ENCODE peak calls at places on chromosomes 11 and 22, in five cellular contexts. T, U, D, Z and F are unnamed samples.

GRCh38 chr22:39487826-39488520 is 14.1 kb upstream of the MIEF1 start:
- DNase-seq in T (no peak), U (no peak), D (no peak), Z (no peak), F (no peak)

GRCh38 chr11:8258771-8259170 is 4.9 kb downstream of the LMO1 start:
- DNase-seq in T (peak), U (no peak), D (peak), Z (no peak), F (no peak)

GRCh38 chr11:20035701-20036601 is 124.3 kb downstream of the DBX1 start:
- DNase-seq in T (peak), U (no peak), D (peak), Z (no peak), F (peak)

GRCh38 chr11:77791301-77791700 is 29.2 kb downstream of the RSF1 start:
- DNase-seq in T (no peak), U (no peak), D (no peak), Z (no peak), F (peak)

GRCh38 chr11:78420796-78421209 is 3.2 kb upstream of the GAB2 start:
- DNase-seq in T (peak), U (no peak), D (no peak), Z (peak), F (peak)

GRCh38 chr11:65927904-65928397 is 8.7 kb downstream of the DRAP1 start:
- DNase-seq in T (no peak), U (no peak), D (no peak), Z (no peak), F (no peak)

GRCh38 chr11:76329084-76329648 is 51.8 kb downstream of the THAP12 start:
- DNase-seq in T (no peak), U (no peak), D (peak), Z (no peak), F (peak)

GRCh38 chr22:23533328-23533762 is 46.7 kb downstream of the IGLL1 start:
- DNase-seq in T (peak), U (peak), D (no peak), Z (peak), F (peak)

GRCh38 chr22:44330188-44330726 is 17.5 kb upstream of the SHISAL1 start:
- DNase-seq in T (no peak), U (no peak), D (no peak), Z (no peak), F (no peak)

GRCh38 chr11:6320411-6321207 is at the start of gene CAVIN3:
- DNase-seq in T (peak), U (no peak), D (peak), Z (no peak), F (peak)

GRCh38 chr11:57496109-57496820 is 19.2 kb downstream of the SLC43A1 start:
- DNase-seq in T (no peak), U (no peak), D (no peak), Z (no peak), F (no peak)

GRCh38 chr11:2085251-2086066 is 53.7 kb downstream of the IGF2 start:
- DNase-seq in T (no peak), U (no peak), D (no peak), Z (no peak), F (no peak)

GRCh38 chr22:23772315-23773246 is at the start of gene MMP11:
- DNase-seq in T (peak), U (peak), D (no peak), Z (no peak), F (no peak)

GRCh38 chr11:124746621-124747243 is 5.3 kb downstream of the VSIG2 start:
- DNase-seq in T (peak), U (peak), D (no peak), Z (no peak), F (peak)

GRCh38 chr11:69518081-69518950 is 36.9 kb downstream of the LINC01488 start:
- DNase-seq in T (peak), U (no peak), D (peak), Z (no peak), F (no peak)

GRCh38 chr11:78798567-78799170 is 224.0 kb upstream of the NARS2 start:
- DNase-seq in T (peak), U (peak), D (peak), Z (peak), F (peak)

GRCh38 chr11:69446108-69446507 is 35.4 kb upstream of the LINC01488 start:
- DNase-seq in T (no peak), U (no peak), D (no peak), Z (no peak), F (no peak)

GRCh38 chr11:11296434-11296833 is 56.6 kb downstream of the CSNK2A3 start:
- DNase-seq in T (no peak), U (no peak), D (no peak), Z (no peak), F (no peak)

GRCh38 chr22:42281706-42282251 is 11.3 kb upstream of the TCF20 start:
- DNase-seq in T (no peak), U (no peak), D (no peak), Z (no peak), F (no peak)

GRCh38 chr11:40306938-40307548 is 1152.4 kb downstream of the LRRC4C start:
- DNase-seq in T (peak), U (no peak), D (peak), Z (peak), F (peak)

GRCh38 chr11:19979519-19979845 is 180.8 kb downstream of the DBX1 start:
- DNase-seq in T (no peak), U (no peak), D (no peak), Z (no peak), F (no peak)

GRCh38 chr11:9535189-9535781 is 38.2 kb upstream of the WEE1 start:
- DNase-seq in T (peak), U (no peak), D (no peak), Z (peak), F (peak)

GRCh38 chr11:70772950-70773349 is 374.6 kb downstream of the CTTN start:
- DNase-seq in T (no peak), U (no peak), D (no peak), Z (no peak), F (peak)

GRCh38 chr11:35798423-35798822 is 135.8 kb downstream of the TRIM44 start:
- DNase-seq in T (peak), U (no peak), D (no peak), Z (no peak), F (no peak)

GRCh38 chr11:91959411-91959810 is 265.2 kb upstream of the FAT3 start:
- DNase-seq in T (no peak), U (no peak), D (no peak), Z (no peak), F (no peak)

GRCh38 chr22:29623553-29624169 is 20.2 kb downstream of the NF2 start:
- DNase-seq in T (no peak), U (no peak), D (no peak), Z (no peak), F (no peak)

GRCh38 chr11:33636104-33636503 is 64.5 kb downstream of the C11orf91 start:
- DNase-seq in T (no peak), U (no peak), D (no peak), Z (no peak), F (no peak)

GRCh38 chr11:77092382-77092781 is 10.3 kb upstream of the OMP start:
- DNase-seq in T (no peak), U (no peak), D (no peak), Z (no peak), F (no peak)

GRCh38 chr11:36452231-36452630 is 57.8 kb downstream of the TRAF6 start:
- DNase-seq in T (peak), U (no peak), D (peak), Z (no peak), F (no peak)

GRCh38 chr11:35372565-35373283 is 46.6 kb downstream of the SLC1A2 start:
- DNase-seq in T (no peak), U (no peak), D (no peak), Z (no peak), F (no peak)

GRCh38 chr11:78192223-78192719 is 3.6 kb downstream of the USP35 start:
- DNase-seq in T (no peak), U (peak), D (no peak), Z (no peak), F (no peak)

GRCh38 chr11:129739339-129739738 is 76.3 kb upstream of the TMEM45B start:
- DNase-seq in T (no peak), U (no peak), D (no peak), Z (no peak), F (no peak)

GRCh38 chr11:106286881-106287504 is 209.5 kb downstream of the AASDHPPT start:
- DNase-seq in T (no peak), U (no peak), D (no peak), Z (no peak), F (no peak)

GRCh38 chr11:17594686-17595192 is 47.7 kb downstream of the OTOG start:
- DNase-seq in T (no peak), U (no peak), D (no peak), Z (no peak), F (no peak)

GRCh38 chr11:2564008-2564530 is 119.3 kb downstream of the KCNQ1 start:
- DNase-seq in T (no peak), U (no peak), D (no peak), Z (no peak), F (no peak)